ENCODE peak calls at places on chromosomes 11 and 22, in five cellular contexts. A is dorsolateral prefrontal cortex, Y is heart left ventricle, J is fibroblast of lung, U is psoas muscle. Q is an unnamed sample.

GRCh38 chr11:132981146-132981956 is 551.0 kb downstream of the OPCML start:
- DNase-seq in Y (no peak), A (no peak), J (peak; percentile 62), U (no peak), Q (no peak)

GRCh38 chr22:48106715-48107259 is 1344.3 kb downstream of the TBC1D22A start:
- DNase-seq in A (no peak), U (no peak), Y (no peak), J (no peak), Q (no peak)

GRCh38 chr11:19738124-19738523 is 25.5 kb downstream of the NAV2 start:
- DNase-seq in A (no peak), J (no peak), U (no peak), Y (no peak), Q (no peak)

GRCh38 chr22:24156146-24156914 is 25.0 kb upstream of the SUSD2 start:
- DNase-seq in J (peak; percentile 58), A (no peak), Y (no peak), U (no peak), Q (no peak)

GRCh38 chr22:49964493-49965290 is 4.1 kb downstream of the PIM3 start:
- DNase-seq in U (peak; percentile 25), A (peak; percentile 28), J (no peak), Y (peak; percentile 16), Q (no peak)

GRCh38 chr11:3855808-3856491 is 486 bp downstream of the STIM1 start:
- DNase-seq in Y (peak; percentile 45), A (no peak), U (peak; percentile 63), J (peak; percentile 21), Q (no peak)

GRCh38 chr11:124207102-124207792 is 24.1 kb downstream of the OR10D3 start:
- DNase-seq in J (no peak), Y (no peak), A (no peak), U (no peak), Q (no peak)

GRCh38 chr22:27397036-27397947 is 404.3 kb downstream of the MN1 start:
- DNase-seq in A (no peak), U (no peak), J (no peak), Y (no peak), Q (no peak)

GRCh38 chr11:77151804-77152513 is 23.9 kb downstream of the MYO7A start:
- DNase-seq in J (peak; percentile 72), U (no peak), Y (no peak), A (peak; percentile 70), Q (no peak)

GRCh38 chr11:13166036-13166435 is 111.6 kb upstream of the BMAL1 start:
- DNase-seq in U (no peak), Y (no peak), J (peak; percentile 57), A (no peak), Q (no peak)

GRCh38 chr11:130721736-130722135 is 194.5 kb downstream of the SNX19 start:
- DNase-seq in Y (no peak), U (no peak), J (peak; percentile 78), A (no peak), Q (no peak)

GRCh38 chr11:10351768-10352641 is 47.1 kb downstream of the ADM start:
- DNase-seq in A (no peak), U (peak; percentile 26), J (peak; percentile 81), Y (peak; percentile 79), Q (no peak)

GRCh38 chr11:76579047-76579751 is 91.3 kb downstream of the LRRC32 start:
- DNase-seq in Y (peak; percentile 74), U (peak; percentile 51), A (no peak), J (no peak), Q (no peak)

GRCh38 chr22:49290286-49290685 is 537.4 kb downstream of the BRD1 start:
- DNase-seq in A (no peak), U (no peak), J (no peak), Y (no peak), Q (no peak)

GRCh38 chr11:32817843-32818183 is 11.9 kb upstream of the PRRG4 start:
- DNase-seq in U (no peak), J (no peak), A (no peak), Y (no peak), Q (no peak)
- H3K4me3 ChIP-seq in U (no peak overlapping the region), J (no peak overlapping the region), A (no peak overlapping the region), Y (no peak overlapping the region), Q (no peak overlapping the region)

DNA sequence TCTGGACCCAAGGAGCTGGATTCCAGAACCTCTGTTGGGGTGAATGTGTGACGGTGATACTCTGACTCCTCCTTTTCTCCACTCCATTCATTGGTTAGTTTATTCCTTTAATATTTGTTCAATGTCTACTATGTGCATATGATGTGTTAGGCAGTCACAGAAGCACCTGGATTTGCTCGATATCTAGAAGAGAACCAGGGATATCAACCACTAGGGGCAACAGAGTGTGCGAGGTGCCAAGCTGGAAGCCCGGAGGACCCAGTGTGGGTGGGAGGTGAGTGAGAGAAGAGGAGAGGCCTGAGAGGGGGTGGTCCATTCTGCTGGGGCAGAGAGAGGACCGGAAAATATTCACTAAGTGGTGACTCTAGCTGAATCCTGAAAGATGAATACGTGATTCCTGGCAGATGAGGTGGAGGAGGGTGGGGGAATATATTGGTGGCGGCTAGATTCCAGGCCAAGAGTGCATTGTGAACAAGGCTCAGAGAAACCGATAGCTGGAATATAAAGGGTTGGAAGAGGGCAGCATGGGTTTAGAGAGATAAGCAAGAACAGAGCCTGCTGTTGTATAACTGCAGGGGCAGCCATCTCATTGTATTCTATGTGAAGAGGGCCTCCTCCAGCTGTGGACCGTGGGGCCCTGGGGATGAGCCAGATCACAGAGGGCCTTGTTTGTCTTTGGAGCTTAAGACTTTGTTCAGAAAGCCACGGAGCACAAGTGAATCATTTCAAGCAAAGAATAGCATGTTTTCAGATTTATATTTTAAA is 6.9 kb upstream of the TIMP3 start:
- DNase-seq in U (no peak), A (peak; percentile 54), Y (no peak), J (peak; percentile 50), Q (no peak)
- TF ChIP-seq CTCF in U (no peak), A (no peak), Y (no peak), J (no peak), Q (no peak)

GRCh38 chr11:504994-505344 is 2.1 kb downstream of the RNH1 start:
- DNase-seq in A (no peak), J (no peak), U (no peak), Y (no peak), Q (no peak)
- H3K4me3 ChIP-seq in A (peak overlapping the region; percentile 100), J (peak overlapping the region; percentile 86), U (peak overlapping the region; percentile 92), Y (peak overlapping the region; percentile 68), Q (peak overlapping the region; percentile 76)

GRCh38 chr22:44668190-44668885 is 33.7 kb upstream of the PRR5 start:
- DNase-seq in U (peak; percentile 50), J (no peak), A (no peak), Y (no peak), Q (no peak)
- TF ChIP-seq CTCF in U (no peak), J (no peak), A (no peak), Y (no peak), Q (no peak)

DNA sequence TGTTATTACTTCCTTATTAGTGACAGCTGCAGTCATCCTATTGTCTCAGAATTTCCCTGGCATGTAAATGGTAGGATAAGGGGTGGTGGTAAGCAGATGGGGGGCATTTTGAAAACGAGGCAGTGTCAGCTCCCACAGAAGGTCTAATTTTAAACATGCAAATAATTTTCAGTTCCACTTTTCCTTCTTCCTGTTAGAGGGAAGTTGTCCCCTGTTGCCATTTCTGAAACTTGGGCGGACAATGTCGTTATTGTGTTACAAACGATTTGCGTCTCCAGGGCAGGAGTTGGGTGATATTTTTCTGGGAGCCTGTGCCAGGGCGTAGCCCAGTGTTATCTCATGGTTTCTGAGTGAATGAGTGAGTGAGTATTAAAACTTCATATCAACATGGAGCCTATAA is 7.4 kb downstream of the PTPRJ start:
- DNase-seq in J (no peak), A (no peak), U (no peak), Y (no peak), Q (no peak)
- H3K4me3 ChIP-seq in J (no peak overlapping the region), A (no peak overlapping the region), U (no peak overlapping the region), Y (peak overlapping the region; percentile 24), Q (no peak overlapping the region)